ENCODE peak calls at places on chromosomes 6 and 20, in six cellular contexts. X, Z, S, G, R and Y are unnamed samples.

GRCh38 chr6:122322824-122323223 is 76.6 kb upstream of the HSF2 start:
- DNase-seq in X (peak; percentile 8), Z (peak; percentile 3), S (no peak), G (no peak), R (no peak), Y (peak; percentile 1)

GRCh38 chr6:118029967-118030366 is 122.9 kb downstream of the SLC35F1 start:
- DNase-seq in X (no peak), Z (no peak), S (peak; percentile 16), G (no peak), R (no peak), Y (no peak)

GRCh38 chr6:106318851-106319250 is 6.7 kb downstream of the ATG5 start:
- DNase-seq in X (no peak), Z (no peak), S (no peak), G (no peak), R (no peak), Y (no peak)

GRCh38 chr6:107866606-107867301 is 42.6 kb upstream of the SCML4 start:
- DNase-seq in X (peak; percentile 54), Z (peak; percentile 34), S (peak; percentile 77), G (peak; percentile 30), R (no peak), Y (no peak)

GRCh38 chr6:25934735-25935313 is 4.3 kb upstream of the SLC17A2 start:
- DNase-seq in X (no peak), Z (no peak), S (no peak), G (no peak), R (no peak), Y (no peak)

GRCh38 chr6:116251568-116252384 is 2.1 kb downstream of the TSPYL4 start:
- DNase-seq in X (no peak), Z (peak; percentile 80), S (peak; percentile 76), G (no peak), R (no peak), Y (no peak)

GRCh38 chr6:138397128-138397814 is 6.8 kb upstream of the HEBP2 start:
- DNase-seq in X (no peak), Z (peak; percentile 32), S (no peak), G (no peak), R (no peak), Y (no peak)

GRCh38 chr20:51094221-51094620 is 71.3 kb upstream of the KCNG1 start:
- DNase-seq in X (no peak), Z (no peak), S (peak; percentile 28), G (no peak), R (no peak), Y (no peak)

GRCh38 chr20:45781391-45781931 is 10.2 kb downstream of the WFDC3 start:
- DNase-seq in X (peak; percentile 53), Z (peak; percentile 95), S (no peak), G (no peak), R (peak; percentile 42), Y (no peak)

GRCh38 chr20:9117548-9117947 is 48.7 kb downstream of the PLCB4 start:
- DNase-seq in X (no peak), Z (no peak), S (no peak), G (no peak), R (no peak), Y (no peak)

GRCh38 chr6:69232506-69233194 is 564.2 kb downstream of the LMBRD1 start:
- DNase-seq in X (peak; percentile 90), Z (peak; percentile 55), S (peak; percentile 91), G (peak; percentile 57), R (peak; percentile 61), Y (peak; percentile 57)

GRCh38 chr6:145711372-145711771 is 23.9 kb downstream of the EPM2A start:
- DNase-seq in X (no peak), Z (no peak), S (no peak), G (no peak), R (no peak), Y (no peak)

GRCh38 chr6:27532820-27533538 is 60.1 kb upstream of the ZNF184 start:
- DNase-seq in X (no peak), Z (peak; percentile 46), S (peak; percentile 36), G (no peak), R (no peak), Y (no peak)

GRCh38 chr20:63281741-63282665 is 9.4 kb downstream of the ARFGAP1 start:
- DNase-seq in X (no peak), Z (no peak), S (no peak), G (no peak), R (no peak), Y (no peak)

GRCh38 chr20:10249048-10249770 is 30.6 kb downstream of the SNAP25 start:
- DNase-seq in X (no peak), Z (peak; percentile 44), S (peak; percentile 47), G (no peak), R (peak; percentile 32), Y (no peak)

GRCh38 chr6:8839626-8840025 is 404.3 kb upstream of the SLC35B3 start:
- DNase-seq in X (no peak), Z (no peak), S (no peak), G (no peak), R (no peak), Y (no peak)

GRCh38 chr6:14365393-14365792 is 247.8 kb downstream of the CD83 start:
- DNase-seq in X (no peak), Z (peak; percentile 71), S (no peak), G (no peak), R (no peak), Y (no peak)
- H3K4me3 ChIP-seq in X (no peak overlapping the region), Z (no peak overlapping the region), S (no peak overlapping the region), G (no peak overlapping the region), R (no peak overlapping the region), Y (no peak overlapping the region)

GRCh38 chr6:154710689-154711088 is 22.5 kb upstream of the SCAF8 start:
- DNase-seq in X (no peak), Z (no peak), S (no peak), G (no peak), R (no peak), Y (no peak)

GRCh38 chr6:154709621-154710020 is 23.6 kb upstream of the SCAF8 start:
- DNase-seq in X (no peak), Z (no peak), S (no peak), G (no peak), R (no peak), Y (no peak)

GRCh38 chr6:154706389-154706788 is 26.8 kb upstream of the SCAF8 start:
- DNase-seq in X (no peak), Z (no peak), S (no peak), G (no peak), R (no peak), Y (no peak)

GRCh38 chr6:154703094-154703493 is 30.1 kb upstream of the SCAF8 start:
- DNase-seq in X (no peak), Z (no peak), S (no peak), G (no peak), R (no peak), Y (no peak)

DNA sequence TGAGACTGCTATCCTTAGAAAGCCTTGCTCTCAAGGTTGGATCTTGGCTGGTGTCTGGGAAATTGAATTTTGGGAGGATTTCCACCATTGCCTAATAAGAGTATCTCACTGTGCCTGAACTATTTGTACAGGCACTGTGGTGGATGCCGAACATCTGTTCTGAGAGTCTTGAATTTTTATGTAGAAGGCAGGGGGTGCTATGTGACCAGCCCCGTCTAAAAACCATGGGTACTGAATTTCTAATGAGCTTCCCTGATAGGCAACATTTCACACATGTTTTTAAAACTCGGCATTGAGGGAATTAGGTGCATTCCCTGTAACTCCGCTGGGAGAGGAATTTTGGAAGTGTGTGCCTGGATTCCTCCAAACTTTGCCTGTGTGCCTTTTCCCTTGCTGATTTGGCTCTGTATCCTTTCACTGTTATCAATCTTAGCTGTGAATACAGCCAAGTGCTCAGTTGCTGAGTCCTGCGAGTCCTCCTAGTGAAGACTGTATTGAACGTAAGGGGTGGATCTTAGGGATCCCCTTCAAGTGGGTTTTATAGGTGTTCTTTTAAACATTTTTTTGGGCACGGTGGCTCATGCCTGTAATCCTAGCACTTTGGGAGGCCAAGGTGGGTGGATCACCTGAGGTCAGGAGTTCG is 27.6 kb upstream of the SCAF8 start:
- DNase-seq in X (no peak), Z (no peak), S (peak; percentile 18), G (no peak), R (no peak), Y (no peak)
- TF ChIP-seq CTCF in X (no peak), Z (no peak), S (no peak), G (no peak), R (no peak), Y (no peak)

DNA sequence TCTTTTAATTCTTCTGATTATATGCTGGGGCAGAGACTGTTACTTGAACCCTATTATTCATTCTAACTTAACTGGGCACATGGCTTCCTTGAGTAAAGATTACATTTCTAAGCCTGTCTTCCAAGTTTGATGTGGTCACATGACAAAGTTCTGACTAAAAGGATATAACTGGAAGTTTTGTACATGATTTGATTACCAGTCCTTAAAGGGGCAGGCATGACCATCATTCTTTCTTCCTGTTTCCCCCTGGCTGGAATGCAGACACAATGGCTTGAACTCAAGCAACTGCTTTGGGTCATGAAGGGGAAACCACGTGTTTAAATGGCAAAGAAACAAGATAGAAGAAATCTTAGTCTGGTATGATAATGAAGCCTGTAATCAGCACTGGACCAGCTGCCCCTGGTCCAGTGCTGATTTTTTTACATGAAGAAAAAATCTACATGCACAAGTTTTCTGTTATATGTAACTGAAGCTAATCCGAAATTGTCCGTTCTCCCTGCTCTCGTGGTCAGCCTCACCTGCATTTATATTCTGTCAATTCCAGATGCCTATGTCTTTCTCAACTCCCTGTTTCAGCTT is 15.6 kb upstream of the SHLD1 start:
- DNase-seq in X (no peak), Z (peak; percentile 45), S (no peak), G (no peak), R (no peak), Y (no peak)
- H3K4me1 ChIP-seq in X (peaks cover 16% of the 10 kb centered on the region), Z (peaks cover 19% of the 10 kb centered on the region), S (no peaks in the 10 kb centered on the region), G (peaks cover 16% of the 10 kb centered on the region), R (no peaks in the 10 kb centered on the region), Y (peaks cover 25% of the 10 kb centered on the region)

GRCh38 chr6:17729223-17730077 is 22.7 kb upstream of the NUP153 start:
- DNase-seq in X (no peak), Z (no peak), S (no peak), G (no peak), R (no peak), Y (no peak)
- H3K4me3 ChIP-seq in X (no peak overlapping the region), Z (no peak overlapping the region), S (no peak overlapping the region), G (no peak overlapping the region), R (no peak overlapping the region), Y (no peak overlapping the region)

GRCh38 chr6:87093199-87093598 is 1.7 kb downstream of the CGA start:
- DNase-seq in X (no peak), Z (no peak), S (no peak), G (no peak), R (no peak), Y (no peak)

GRCh38 chr6:87092435-87092834 is 2.5 kb downstream of the CGA start:
- DNase-seq in X (no peak), Z (no peak), S (no peak), G (no peak), R (no peak), Y (no peak)

GRCh38 chr6:87082160-87082721 is 12.7 kb downstream of the CGA start:
- DNase-seq in X (no peak), Z (no peak), S (no peak), G (no peak), R (no peak), Y (no peak)

GRCh38 chr6:87093651-87094050 is 1.3 kb downstream of the CGA start:
- DNase-seq in X (no peak), Z (peak; percentile 61), S (no peak), G (no peak), R (no peak), Y (no peak)

DNA sequence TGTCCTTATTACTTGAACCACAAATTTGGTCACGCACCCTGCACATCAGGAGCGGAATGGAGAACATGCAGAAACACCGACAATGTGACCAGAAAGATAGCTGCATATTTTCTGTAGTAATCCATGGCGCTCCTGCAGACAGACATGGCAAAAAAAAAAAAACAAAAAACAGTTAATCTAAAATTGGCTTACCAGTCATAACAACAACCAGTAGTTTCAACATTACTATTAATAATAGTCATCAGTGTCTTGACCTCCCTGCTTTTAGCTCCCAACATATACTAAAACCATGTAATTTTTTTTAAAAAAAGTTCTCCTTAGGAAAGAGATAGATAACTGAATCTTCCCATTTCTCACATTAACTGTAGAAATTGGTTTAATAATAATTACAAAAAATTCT is 6.8 kb downstream of the CGA start:
- DNase-seq in X (no peak), Z (no peak), S (no peak), G (no peak), R (no peak), Y (no peak)
- TF ChIP-seq CTCF in X (no peak), Z (no peak), S (no peak), G (no peak), R (no peak), Y (no peak)